ENCODE peak calls at places on chromosomes 11 and 22, in eight cellular contexts. One of them, this sample, is unnamed.

GRCh38 chr11:130533113-130533803 is 84.8 kb downstream of the ADAMTS15 start:
- DNase-seq in ovary: no peak
- DNase-seq in Right ventricle myocardium superior: no peak
- DNase-seq in HT1080: no peak
- DNase-seq in glutamatergic neuron: no peak
- DNase-seq in transverse colon: no peak
- DNase-seq in activated CD4-positive, alpha-beta T cell treated with anti-CD3 and anti-CD28 coated beads, Interleukin-2, amount 50 U/mL, for 24 hours: no peak
- DNase-seq in NCI-H345: no peak
- DNase-seq in this sample: no peak

GRCh38 chr11:118438314-118438931 is 2.1 kb downstream of the KMT2A start:
- DNase-seq in HT1080: peak
- DNase-seq in Right ventricle myocardium superior: no peak
- DNase-seq in ovary: peak
- DNase-seq in activated CD4-positive, alpha-beta T cell treated with anti-CD3 and anti-CD28 coated beads, Interleukin-2, amount 50 U/mL, for 24 hours: peak
- DNase-seq in transverse colon: peak
- DNase-seq in NCI-H345: peak
- DNase-seq in glutamatergic neuron: peak
- DNase-seq in this sample: no peak

GRCh38 chr11:118610773-118611432 is 3.5 kb downstream of the PHLDB1 start:
- DNase-seq in NCI-H345: no peak
- DNase-seq in transverse colon: peak
- DNase-seq in glutamatergic neuron: peak
- DNase-seq in activated CD4-positive, alpha-beta T cell treated with anti-CD3 and anti-CD28 coated beads, Interleukin-2, amount 50 U/mL, for 24 hours: peak
- DNase-seq in Right ventricle myocardium superior: peak
- DNase-seq in HT1080: no peak
- DNase-seq in ovary: peak
- DNase-seq in this sample: peak

GRCh38 chr22:46084943-46085830 is 65.1 kb upstream of the PPARA start:
- DNase-seq in glutamatergic neuron: peak
- DNase-seq in activated CD4-positive, alpha-beta T cell treated with anti-CD3 and anti-CD28 coated beads, Interleukin-2, amount 50 U/mL, for 24 hours: no peak
- DNase-seq in ovary: peak
- DNase-seq in HT1080: peak
- DNase-seq in Right ventricle myocardium superior: peak
- DNase-seq in NCI-H345: no peak
- DNase-seq in transverse colon: peak
- DNase-seq in this sample: no peak

GRCh38 chr11:110777765-110778164 is 65.5 kb upstream of the ARHGAP20 start:
- DNase-seq in ovary: no peak
- DNase-seq in NCI-H345: no peak
- DNase-seq in Right ventricle myocardium superior: no peak
- DNase-seq in glutamatergic neuron: no peak
- DNase-seq in activated CD4-positive, alpha-beta T cell treated with anti-CD3 and anti-CD28 coated beads, Interleukin-2, amount 50 U/mL, for 24 hours: no peak
- DNase-seq in transverse colon: peak
- DNase-seq in HT1080: peak
- DNase-seq in this sample: no peak

GRCh38 chr11:114779189-114779588 is 100.9 kb downstream of the NXPE2 start:
- DNase-seq in activated CD4-positive, alpha-beta T cell treated with anti-CD3 and anti-CD28 coated beads, Interleukin-2, amount 50 U/mL, for 24 hours: no peak
- DNase-seq in transverse colon: no peak
- DNase-seq in ovary: no peak
- DNase-seq in NCI-H345: no peak
- DNase-seq in glutamatergic neuron: no peak
- DNase-seq in HT1080: no peak
- DNase-seq in Right ventricle myocardium superior: no peak
- DNase-seq in this sample: no peak

GRCh38 chr22:28833276-28833923 is 33.0 kb upstream of the XBP1 start:
- DNase-seq in ovary: no peak
- DNase-seq in activated CD4-positive, alpha-beta T cell treated with anti-CD3 and anti-CD28 coated beads, Interleukin-2, amount 50 U/mL, for 24 hours: no peak
- DNase-seq in HT1080: no peak
- DNase-seq in Right ventricle myocardium superior: no peak
- DNase-seq in transverse colon: no peak
- DNase-seq in NCI-H345: no peak
- DNase-seq in glutamatergic neuron: no peak
- DNase-seq in this sample: no peak

GRCh38 chr11:35794850-35795249 is 132.3 kb downstream of the TRIM44 start:
- DNase-seq in HT1080: peak
- DNase-seq in transverse colon: no peak
- DNase-seq in activated CD4-positive, alpha-beta T cell treated with anti-CD3 and anti-CD28 coated beads, Interleukin-2, amount 50 U/mL, for 24 hours: no peak
- DNase-seq in ovary: no peak
- DNase-seq in NCI-H345: no peak
- DNase-seq in glutamatergic neuron: no peak
- DNase-seq in Right ventricle myocardium superior: no peak
- DNase-seq in this sample: no peak

GRCh38 chr11:64529559-64530520 is 61.2 kb upstream of the SLC22A12 start:
- DNase-seq in NCI-H345: no peak
- DNase-seq in transverse colon: no peak
- DNase-seq in Right ventricle myocardium superior: no peak
- DNase-seq in ovary: no peak
- DNase-seq in HT1080: no peak
- DNase-seq in glutamatergic neuron: no peak
- DNase-seq in activated CD4-positive, alpha-beta T cell treated with anti-CD3 and anti-CD28 coated beads, Interleukin-2, amount 50 U/mL, for 24 hours: no peak
- DNase-seq in this sample: no peak

GRCh38 chr22:33726294-33726711 is 194.0 kb downstream of the LARGE1 start:
- DNase-seq in Right ventricle myocardium superior: no peak
- DNase-seq in NCI-H345: no peak
- DNase-seq in activated CD4-positive, alpha-beta T cell treated with anti-CD3 and anti-CD28 coated beads, Interleukin-2, amount 50 U/mL, for 24 hours: no peak
- DNase-seq in HT1080: peak
- DNase-seq in ovary: no peak
- DNase-seq in glutamatergic neuron: no peak
- DNase-seq in transverse colon: no peak
- DNase-seq in this sample: no peak

GRCh38 chr11:8261316-8261715 is 2.4 kb downstream of the LMO1 start:
- DNase-seq in NCI-H345: no peak
- DNase-seq in HT1080: no peak
- DNase-seq in ovary: no peak
- DNase-seq in Right ventricle myocardium superior: peak
- DNase-seq in glutamatergic neuron: no peak
- DNase-seq in transverse colon: no peak
- DNase-seq in activated CD4-positive, alpha-beta T cell treated with anti-CD3 and anti-CD28 coated beads, Interleukin-2, amount 50 U/mL, for 24 hours: no peak
- DNase-seq in this sample: no peak